ENCODE peak calls at places on chromosomes 4 and X, in four cellular contexts. One of them, this sample, is unnamed.

GRCh38 chr4:2085496-2085901 is 26.4 kb downstream of the NAT8L start:
- DNase-seq in progenitor cell of endocrine pancreas: no peak
- DNase-seq in GM13976: no peak
- DNase-seq in fibroblast of mammary gland: no peak
- DNase-seq in this sample: no peak

GRCh38 chr4:5992171-5993062 is 25.8 kb downstream of the C4orf50 start:
- DNase-seq in fibroblast of mammary gland: no peak
- DNase-seq in GM13976: no peak
- DNase-seq in progenitor cell of endocrine pancreas: no peak
- DNase-seq in this sample: no peak

GRCh38 chr4:7863911-7864681 is 75.6 kb downstream of the AFAP1 start:
- DNase-seq in progenitor cell of endocrine pancreas: no peak
- DNase-seq in fibroblast of mammary gland: no peak
- DNase-seq in GM13976: peak
- DNase-seq in this sample: no peak

GRCh38 chr4:3201718-3202702 is 46.9 kb upstream of the MSANTD1 start:
- DNase-seq in fibroblast of mammary gland: peak
- DNase-seq in progenitor cell of endocrine pancreas: no peak
- DNase-seq in GM13976: peak
- DNase-seq in this sample: no peak

GRCh38 chrX:48540015-48540350 is 469 bp downstream of the TBC1D25 start:
- DNase-seq in progenitor cell of endocrine pancreas: no peak
- DNase-seq in fibroblast of mammary gland: peak
- DNase-seq in GM13976: peak
- DNase-seq in this sample: no peak

GRCh38 chr4:168408620-168409019 is 71.7 kb downstream of the DDX60L start:
- DNase-seq in progenitor cell of endocrine pancreas: no peak
- DNase-seq in fibroblast of mammary gland: peak
- DNase-seq in GM13976: no peak
- DNase-seq in this sample: peak

GRCh38 chr4:52588097-52588496 is 71.0 kb downstream of the USP46 start:
- DNase-seq in fibroblast of mammary gland: peak
- DNase-seq in progenitor cell of endocrine pancreas: no peak
- DNase-seq in GM13976: peak
- DNase-seq in this sample: no peak

GRCh38 chr4:8585721-8586161 is 5.5 kb downstream of the GPR78 start:
- DNase-seq in GM13976: no peak
- DNase-seq in fibroblast of mammary gland: no peak
- DNase-seq in progenitor cell of endocrine pancreas: no peak
- DNase-seq in this sample: no peak

GRCh38 chr4:117577686-117578085 is 456.6 kb upstream of the NDST3 start:
- DNase-seq in progenitor cell of endocrine pancreas: no peak
- DNase-seq in fibroblast of mammary gland: no peak
- DNase-seq in GM13976: no peak
- DNase-seq in this sample: no peak

GRCh38 chr4:129136433-129136832 is 40.5 kb downstream of the C4orf33 start:
- DNase-seq in fibroblast of mammary gland: no peak
- DNase-seq in progenitor cell of endocrine pancreas: no peak
- DNase-seq in GM13976: no peak
- DNase-seq in this sample: no peak

GRCh38 chrX:31070057-31070468 is 1.8 kb downstream of the FTHL17 start:
- DNase-seq in progenitor cell of endocrine pancreas: no peak
- DNase-seq in fibroblast of mammary gland: no peak
- DNase-seq in GM13976: peak
- DNase-seq in this sample: no peak

GRCh38 chr4:88629826-88630225 is 37.5 kb downstream of the HERC3 start:
- DNase-seq in fibroblast of mammary gland: peak
- DNase-seq in GM13976: no peak
- DNase-seq in progenitor cell of endocrine pancreas: no peak
- DNase-seq in this sample: no peak

GRCh38 chr4:8395504-8395903 is 45.0 kb downstream of the ACOX3 start:
- DNase-seq in GM13976: no peak
- DNase-seq in progenitor cell of endocrine pancreas: no peak
- DNase-seq in fibroblast of mammary gland: no peak
- DNase-seq in this sample: no peak

GRCh38 chr4:3710451-3711182 is 55.6 kb upstream of the ADRA2C start:
- DNase-seq in GM13976: no peak
- DNase-seq in fibroblast of mammary gland: no peak
- DNase-seq in progenitor cell of endocrine pancreas: no peak
- DNase-seq in this sample: no peak

GRCh38 chr4:39068907-39069306 is 6.9 kb downstream of the KLHL5 start:
- DNase-seq in progenitor cell of endocrine pancreas: no peak
- DNase-seq in fibroblast of mammary gland: no peak
- DNase-seq in GM13976: no peak
- DNase-seq in this sample: no peak

GRCh38 chr4:24915121-24915922 is 2.5 kb upstream of the CCDC149 start:
- DNase-seq in GM13976: no peak
- DNase-seq in progenitor cell of endocrine pancreas: no peak
- DNase-seq in fibroblast of mammary gland: no peak
- DNase-seq in this sample: no peak

GRCh38 chr4:1910643-1911042 is 39.5 kb downstream of the NSD2 start:
- DNase-seq in progenitor cell of endocrine pancreas: peak
- DNase-seq in GM13976: no peak
- DNase-seq in fibroblast of mammary gland: peak
- DNase-seq in this sample: peak

GRCh38 chr4:166169111-166169510 is 296.1 kb downstream of the TLL1 start:
- DNase-seq in GM13976: peak
- DNase-seq in progenitor cell of endocrine pancreas: no peak
- DNase-seq in fibroblast of mammary gland: peak
- DNase-seq in this sample: no peak

GRCh38 chrX:69085826-69086225 is 79.4 kb downstream of the PJA1 start:
- DNase-seq in fibroblast of mammary gland: no peak
- DNase-seq in GM13976: no peak
- DNase-seq in progenitor cell of endocrine pancreas: no peak
- DNase-seq in this sample: no peak

GRCh38 chr4:184437565-184437964 is 36.8 kb downstream of the IRF2 start:
- DNase-seq in progenitor cell of endocrine pancreas: no peak
- DNase-seq in GM13976: no peak
- DNase-seq in fibroblast of mammary gland: no peak
- DNase-seq in this sample: no peak

GRCh38 chr4:183229397-183229796 is 90.7 kb downstream of the CLDN22 start:
- DNase-seq in fibroblast of mammary gland: peak
- DNase-seq in GM13976: no peak
- DNase-seq in progenitor cell of endocrine pancreas: no peak
- DNase-seq in this sample: no peak

GRCh38 chrX:107447642-107448041 is 1.8 kb upstream of the FRMPD3 start:
- DNase-seq in GM13976: no peak
- DNase-seq in fibroblast of mammary gland: peak
- DNase-seq in progenitor cell of endocrine pancreas: no peak
- DNase-seq in this sample: no peak

GRCh38 chr4:152784490-152785195 is 4.9 kb downstream of the ARFIP1 start:
- DNase-seq in GM13976: no peak
- DNase-seq in fibroblast of mammary gland: peak
- DNase-seq in progenitor cell of endocrine pancreas: no peak
- DNase-seq in this sample: no peak
- TF ChIP-seq CTCF in GM13976: no peak
- TF ChIP-seq CTCF in fibroblast of mammary gland: peak
- TF ChIP-seq CTCF in progenitor cell of endocrine pancreas: no peak
- TF ChIP-seq CTCF in this sample: no peak

GRCh38 chrX:18206657-18207056 is 14.0 kb downstream of the BEND2 start:
- DNase-seq in progenitor cell of endocrine pancreas: no peak
- DNase-seq in GM13976: no peak
- DNase-seq in fibroblast of mammary gland: no peak
- DNase-seq in this sample: no peak

GRCh38 chrX:18210470-18210869 is 10.2 kb downstream of the BEND2 start:
- DNase-seq in GM13976: no peak
- DNase-seq in progenitor cell of endocrine pancreas: no peak
- DNase-seq in fibroblast of mammary gland: peak
- DNase-seq in this sample: no peak
- TF ChIP-seq CTCF in GM13976: no peak
- TF ChIP-seq CTCF in progenitor cell of endocrine pancreas: peak
- TF ChIP-seq CTCF in fibroblast of mammary gland: peak
- TF ChIP-seq CTCF in this sample: no peak

GRCh38 chr4:111780965-111781364 is 364.3 kb upstream of the FAM241A start:
- DNase-seq in progenitor cell of endocrine pancreas: no peak
- DNase-seq in GM13976: no peak
- DNase-seq in fibroblast of mammary gland: no peak
- DNase-seq in this sample: no peak

GRCh38 chr4:111781611-111782010 is 363.6 kb upstream of the FAM241A start:
- DNase-seq in fibroblast of mammary gland: no peak
- DNase-seq in progenitor cell of endocrine pancreas: no peak
- DNase-seq in GM13976: no peak
- DNase-seq in this sample: no peak

GRCh38 chr4:111775908-111776307 is 369.3 kb upstream of the FAM241A start:
- DNase-seq in fibroblast of mammary gland: peak
- DNase-seq in GM13976: no peak
- DNase-seq in progenitor cell of endocrine pancreas: no peak
- DNase-seq in this sample: no peak

GRCh38 chr4:111776546-111776945 is 368.7 kb upstream of the FAM241A start:
- DNase-seq in progenitor cell of endocrine pancreas: no peak
- DNase-seq in fibroblast of mammary gland: peak
- DNase-seq in GM13976: no peak
- DNase-seq in this sample: no peak

DNA sequence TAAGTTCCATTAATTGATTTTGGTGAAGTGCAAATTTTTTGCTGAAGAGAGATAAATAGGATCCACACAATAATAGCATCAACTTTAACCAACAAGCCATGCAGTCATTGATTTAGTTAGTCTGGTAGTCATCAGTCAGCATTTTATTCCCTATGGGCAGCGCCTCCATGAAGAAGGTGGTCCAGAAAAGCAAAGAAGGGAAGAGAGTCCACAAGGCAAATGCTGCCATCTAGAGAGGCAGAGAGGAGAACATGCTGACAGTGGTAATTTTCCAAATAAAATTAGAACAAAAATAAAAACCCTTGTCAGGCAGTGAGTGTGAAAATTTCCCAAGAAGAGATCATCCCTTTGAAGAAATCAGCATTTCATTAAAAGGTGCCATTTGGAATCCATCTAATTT is 366.7 kb upstream of the FAM241A start:
- DNase-seq in fibroblast of mammary gland: peak
- DNase-seq in GM13976: no peak
- DNase-seq in progenitor cell of endocrine pancreas: no peak
- DNase-seq in this sample: no peak
- TF ChIP-seq CTCF in fibroblast of mammary gland: peak
- TF ChIP-seq CTCF in GM13976: no peak
- TF ChIP-seq CTCF in progenitor cell of endocrine pancreas: peak
- TF ChIP-seq CTCF in this sample: peak

DNA sequence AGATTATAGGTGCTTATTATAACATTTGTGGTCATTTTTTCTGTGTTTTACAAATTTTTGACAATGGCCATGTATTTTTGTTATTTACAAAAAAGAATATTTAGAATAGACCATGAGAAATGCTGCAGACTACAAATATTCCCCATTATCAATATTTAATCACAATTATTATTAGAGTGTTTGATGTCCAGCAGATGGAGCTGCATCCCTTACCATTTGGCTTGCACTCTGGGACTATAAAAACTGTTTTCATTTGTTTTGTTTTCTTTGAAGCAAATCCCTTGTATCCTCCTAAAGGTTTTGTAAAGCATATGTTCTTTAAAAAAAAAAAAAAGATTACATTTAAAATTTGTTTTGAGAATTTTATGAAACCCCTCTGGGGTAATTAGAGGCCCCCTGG is 85.6 kb upstream of the CXorf66 start:
- DNase-seq in fibroblast of mammary gland: peak
- DNase-seq in GM13976: no peak
- DNase-seq in progenitor cell of endocrine pancreas: no peak
- DNase-seq in this sample: no peak
- TF ChIP-seq CTCF in fibroblast of mammary gland: peak
- TF ChIP-seq CTCF in GM13976: no peak
- TF ChIP-seq CTCF in progenitor cell of endocrine pancreas: peak
- TF ChIP-seq CTCF in this sample: no peak

GRCh38 chrX:54785901-54786300 is 12.2 kb downstream of the ITIH6 start:
- DNase-seq in fibroblast of mammary gland: peak
- DNase-seq in GM13976: no peak
- DNase-seq in progenitor cell of endocrine pancreas: no peak
- DNase-seq in this sample: no peak
- TF ChIP-seq CTCF in fibroblast of mammary gland: peak
- TF ChIP-seq CTCF in GM13976: peak
- TF ChIP-seq CTCF in progenitor cell of endocrine pancreas: peak
- TF ChIP-seq CTCF in this sample: peak

GRCh38 chrX:42678133-42678532 is 99.8 kb downstream of the PPP1R2C start:
- DNase-seq in GM13976: no peak
- DNase-seq in progenitor cell of endocrine pancreas: no peak
- DNase-seq in fibroblast of mammary gland: peak
- DNase-seq in this sample: no peak
- TF ChIP-seq CTCF in GM13976: no peak
- TF ChIP-seq CTCF in progenitor cell of endocrine pancreas: peak
- TF ChIP-seq CTCF in fibroblast of mammary gland: peak
- TF ChIP-seq CTCF in this sample: no peak

DNA sequence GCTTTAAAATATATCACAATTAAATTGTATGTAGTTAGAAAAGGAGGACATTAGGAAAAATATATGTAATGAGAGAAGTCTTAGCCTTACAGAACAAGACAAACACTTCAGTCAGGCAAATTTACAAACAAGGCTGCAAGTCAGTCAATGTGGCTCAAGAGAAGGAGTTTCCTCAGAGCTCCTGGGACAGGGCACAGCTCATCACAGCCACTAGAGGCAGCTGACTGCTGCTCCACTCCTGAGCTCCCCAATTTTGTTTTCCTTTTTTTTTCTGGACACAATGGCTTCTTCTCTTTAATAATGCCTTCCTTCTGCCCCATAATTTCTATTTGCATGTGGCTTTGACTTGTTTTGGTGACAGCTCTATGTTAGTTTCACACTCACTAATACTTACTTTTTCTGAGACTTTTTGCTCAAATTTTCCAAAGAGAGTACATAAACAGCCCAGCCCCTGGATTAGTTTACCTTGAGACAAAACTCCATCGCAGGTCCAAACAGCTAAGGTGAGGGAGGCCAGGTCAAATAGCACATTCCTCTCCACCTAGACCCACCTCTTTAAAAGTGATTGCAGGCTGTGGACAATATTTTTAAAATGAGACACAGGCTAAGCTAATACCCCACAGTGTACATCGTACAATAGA is 850.4 kb upstream of the FRG1 start:
- DNase-seq in progenitor cell of endocrine pancreas: no peak
- DNase-seq in fibroblast of mammary gland: peak
- DNase-seq in GM13976: no peak
- DNase-seq in this sample: no peak
- TF ChIP-seq CTCF in progenitor cell of endocrine pancreas: peak
- TF ChIP-seq CTCF in fibroblast of mammary gland: peak
- TF ChIP-seq CTCF in GM13976: no peak
- TF ChIP-seq CTCF in this sample: peak

DNA sequence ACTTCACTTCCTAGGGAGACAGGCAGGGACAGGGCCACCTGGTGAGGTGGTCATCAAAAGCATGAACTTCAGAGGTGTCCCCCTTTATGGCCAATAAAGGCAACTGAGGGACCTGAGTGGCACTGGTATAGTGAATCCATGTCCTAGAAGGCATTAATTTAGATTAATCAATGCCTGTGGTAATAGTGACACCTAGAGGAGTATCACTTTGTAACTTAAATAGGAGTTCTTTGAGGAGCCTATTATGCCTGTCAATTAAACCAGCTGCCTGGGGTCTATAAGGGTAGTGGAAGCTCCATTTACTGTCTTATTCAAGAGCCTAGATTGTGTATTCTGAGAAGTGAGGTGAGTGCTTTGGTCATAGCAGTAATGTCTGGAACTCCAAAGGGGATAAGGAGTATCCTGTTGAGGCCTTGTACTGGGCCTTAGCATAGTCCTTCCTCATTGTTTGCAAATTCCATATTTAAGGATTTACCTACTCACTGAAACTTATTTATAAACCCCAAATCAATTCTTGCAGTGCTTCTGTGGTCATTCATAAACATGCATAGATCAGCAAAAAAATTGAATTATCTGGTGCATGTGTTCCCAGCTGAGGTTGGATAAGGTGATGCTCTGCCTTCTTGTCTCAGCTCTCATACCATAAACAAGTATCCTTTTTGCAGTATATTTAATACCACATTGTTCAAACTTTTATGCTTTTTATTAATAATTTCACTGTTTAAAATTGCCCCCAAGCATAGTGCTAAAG is 213.8 kb upstream of the RADX start:
- DNase-seq in fibroblast of mammary gland: peak
- DNase-seq in progenitor cell of endocrine pancreas: no peak
- DNase-seq in GM13976: no peak
- DNase-seq in this sample: no peak
- TF ChIP-seq CTCF in fibroblast of mammary gland: peak
- TF ChIP-seq CTCF in progenitor cell of endocrine pancreas: no peak
- TF ChIP-seq CTCF in GM13976: no peak
- TF ChIP-seq CTCF in this sample: no peak